ENCODE peak calls at places on chromosomes 12 and 14, in ten cellular contexts. K, P, B, E, S, H, J, Z, G and Y are unnamed samples.

GRCh38 chr14:20332386-20332945 is 613 bp downstream of the CCNB1IP1 start:
- DNase-seq in S (peak; percentile 26), B (peak; percentile 37), Z (no peak), J (no peak), H (no peak), E (no peak), G (no peak), K (no peak), P (no peak), Y (no peak)

GRCh38 chr12:113461666-113462065 is 10.0 kb downstream of the LHX5 start:
- DNase-seq in Z (no peak), J (no peak), E (no peak), S (no peak), B (peak; percentile 65), K (no peak), G (no peak), H (no peak), P (peak; percentile 29), Y (no peak)

GRCh38 chr12:53231859-53232640 is at the start of gene RARG:
- DNase-seq in Z (no peak), K (peak; percentile 87), G (no peak), J (peak; percentile 74), S (peak; percentile 69), H (no peak), E (peak; percentile 88), B (peak; percentile 42), P (no peak), Y (peak; percentile 73)

GRCh38 chr14:67444395-67444794 is 32.4 kb upstream of the PLEK2 start:
- DNase-seq in B (no peak), H (no peak), Z (no peak), J (no peak), S (no peak), P (no peak), G (no peak), K (no peak), E (no peak), Y (no peak)

GRCh38 chr14:49633650-49634546 is 1.1 kb downstream of the DNAAF2 start:
- DNase-seq in J (peak; percentile 91), H (peak; percentile 96), Z (peak; percentile 90), E (peak; percentile 95), P (peak; percentile 88), K (peak; percentile 96), B (peak; percentile 94), S (peak; percentile 95), G (peak; percentile 95), Y (peak; percentile 97)

GRCh38 chr14:59890676-59891075 is 20.1 kb upstream of the RTN1 start:
- DNase-seq in H (no peak), K (no peak), P (no peak), J (no peak), S (no peak), B (no peak), Z (no peak), G (no peak), E (peak; percentile 3), Y (no peak)

GRCh38 chr12:108390495-108391203 is 51.5 kb upstream of the CMKLR1 start:
- DNase-seq in Z (peak; percentile 51), S (no peak), E (no peak), K (no peak), B (no peak), G (no peak), P (no peak), H (no peak), J (no peak), Y (no peak)

GRCh38 chr12:15423629-15424028 is 101.3 kb downstream of the PTPRO start:
- DNase-seq in K (no peak), G (no peak), S (no peak), E (no peak), H (no peak), Z (peak; percentile 30), P (no peak), J (no peak), B (no peak), Y (no peak)

GRCh38 chr14:29410581-29410980 is 517.1 kb downstream of the PRKD1 start:
- DNase-seq in B (no peak), G (no peak), H (no peak), S (no peak), K (no peak), Z (no peak), J (no peak), E (no peak), P (no peak), Y (no peak)

GRCh38 chr14:99230271-99231141 is 41.5 kb downstream of the BCL11B start:
- DNase-seq in K (no peak), G (no peak), Z (no peak), H (no peak), B (peak; percentile 13), S (no peak), J (no peak), P (no peak), E (peak; percentile 86), Y (no peak)

GRCh38 chr12:54300732-54301427 is at the start of gene NFE2:
- DNase-seq in B (peak; percentile 94), P (no peak), Z (peak; percentile 61), S (peak; percentile 56), J (peak; percentile 44), G (peak; percentile 77), H (no peak), E (peak; percentile 77), K (peak; percentile 71), Y (peak; percentile 71)

GRCh38 chr14:106808458-106808857 is 1282.1 kb downstream of the TMEM121 start:
- DNase-seq in E (no peak), J (no peak), P (no peak), G (no peak), H (no peak), B (no peak), Z (no peak), K (no peak), S (no peak), Y (no peak)

GRCh38 chr12:132256646-132257045 is 72.7 kb downstream of the GALNT9 start:
- DNase-seq in H (no peak), G (no peak), B (no peak), Z (no peak), J (no peak), K (no peak), E (no peak), S (no peak), P (no peak), Y (no peak)

GRCh38 chr14:91679273-91679672 is 52.6 kb downstream of the CATSPERB start:
- DNase-seq in Z (no peak), B (no peak), E (no peak), H (no peak), K (no peak), G (no peak), P (no peak), J (no peak), S (no peak), Y (no peak)
- H3K4me1 ChIP-seq in Z (no peaks in the 10 kb centered on the region), B (no peaks in the 10 kb centered on the region), E (no peaks in the 10 kb centered on the region), H (no peaks in the 10 kb centered on the region), K (no peaks in the 10 kb centered on the region), G (no peaks in the 10 kb centered on the region), P (no peaks in the 10 kb centered on the region), J (no peaks in the 10 kb centered on the region), S (no peaks in the 10 kb centered on the region), Y (no peaks in the 10 kb centered on the region)

DNA sequence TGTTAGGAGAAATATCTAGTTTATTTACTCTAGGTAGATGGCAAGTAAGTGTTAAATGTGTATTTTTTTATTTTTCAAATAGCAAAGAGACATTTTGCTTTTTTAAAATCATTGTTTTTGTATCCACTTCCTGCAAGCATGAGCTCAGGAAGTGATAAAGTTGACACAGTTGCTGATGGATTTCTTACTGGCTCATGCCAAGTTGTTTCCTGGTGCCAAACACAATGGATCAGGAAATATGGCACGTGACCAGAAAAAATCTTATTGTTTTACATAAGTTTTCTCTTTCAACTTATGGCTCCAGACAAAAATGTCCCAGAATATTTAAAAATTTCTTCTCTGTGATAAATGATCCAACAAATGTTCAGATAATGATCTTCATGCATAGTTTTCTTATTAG is 1279.1 kb upstream of the FLRT2 start:
- DNase-seq in K (no peak), Z (no peak), S (no peak), G (no peak), E (no peak), H (no peak), J (no peak), P (no peak), B (no peak), Y (no peak)
- H3K4me1 ChIP-seq in K (no peaks in the 10 kb centered on the region), Z (no peaks in the 10 kb centered on the region), S (no peaks in the 10 kb centered on the region), G (no peaks in the 10 kb centered on the region), E (peaks cover 11% of the 10 kb centered on the region), H (no peaks in the 10 kb centered on the region), J (no peaks in the 10 kb centered on the region), P (no peaks in the 10 kb centered on the region), B (no peaks in the 10 kb centered on the region), Y (peaks cover 4% of the 10 kb centered on the region)

GRCh38 chr12:92140919-92141536 is 4.6 kb downstream of the BTG1 start:
- DNase-seq in B (no peak), G (no peak), P (no peak), K (no peak), Z (no peak), J (no peak), E (no peak), H (no peak), S (no peak), Y (no peak)
- H3K4me1 ChIP-seq in B (peaks cover 7% of the 10 kb centered on the region), G (peaks cover 7% of the 10 kb centered on the region), P (peaks cover 36% of the 10 kb centered on the region), K (no peaks in the 10 kb centered on the region), Z (no peaks in the 10 kb centered on the region), J (peaks cover 26% of the 10 kb centered on the region), E (peaks cover 55% of the 10 kb centered on the region), H (peaks cover 50% of the 10 kb centered on the region), S (peaks cover 28% of the 10 kb centered on the region), Y (no peaks in the 10 kb centered on the region)

GRCh38 chr12:50106907-50107306 is 3.1 kb downstream of the GPD1 start:
- DNase-seq in H (no peak), P (no peak), K (no peak), E (no peak), Z (no peak), J (no peak), G (no peak), B (no peak), S (no peak), Y (no peak)

GRCh38 chr12:50107416-50108268 is 3.8 kb downstream of the GPD1 start:
- DNase-seq in H (no peak), J (no peak), B (no peak), P (no peak), S (no peak), G (no peak), K (no peak), Z (no peak), E (no peak), Y (no peak)

GRCh38 chr12:50104614-50105366 is 982 bp downstream of the GPD1 start:
- DNase-seq in J (peak; percentile 35), Z (no peak), P (no peak), H (no peak), S (no peak), K (no peak), E (no peak), B (no peak), G (no peak), Y (no peak)

GRCh38 chr12:50103767-50104321 is at the start of gene GPD1:
- DNase-seq in Z (no peak), H (no peak), P (peak; percentile 16), G (peak; percentile 28), B (peak; percentile 76), K (peak; percentile 74), S (peak; percentile 81), J (no peak), E (peak; percentile 92), Y (peak; percentile 85)

DNA sequence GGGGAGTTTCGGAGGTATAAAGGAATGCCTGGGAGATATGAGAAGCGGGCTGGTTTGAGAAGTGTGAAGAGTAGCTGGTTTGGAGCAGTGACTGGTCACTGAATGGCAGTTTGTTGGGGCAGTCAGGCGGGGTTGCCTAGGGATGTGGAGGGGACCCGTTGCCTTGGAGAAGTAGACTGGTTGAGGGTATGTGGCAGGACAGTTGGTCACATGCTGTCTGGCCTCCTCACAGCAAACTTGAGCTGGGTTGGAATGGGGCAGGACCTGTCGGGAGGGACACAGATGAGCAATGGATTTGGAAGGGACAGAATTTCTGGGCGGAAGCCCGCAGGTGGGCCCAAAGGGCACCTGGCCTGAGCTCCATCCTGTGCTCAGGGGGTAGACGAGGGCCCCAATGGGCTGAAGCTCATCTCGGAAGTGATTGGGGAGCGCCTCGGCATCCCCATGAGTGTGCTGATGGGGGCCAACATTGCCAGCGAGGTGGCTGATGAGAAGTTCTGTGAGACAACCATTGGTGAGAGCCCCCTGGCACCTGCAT is 2.2 kb downstream of the GPD1 start:
- DNase-seq in J (no peak), Z (no peak), H (no peak), B (no peak), K (no peak), E (no peak), G (no peak), S (no peak), P (no peak), Y (no peak)
- H3K4me1 ChIP-seq in J (peaks cover 33% of the 10 kb centered on the region), Z (peaks cover 22% of the 10 kb centered on the region), H (peaks cover 34% of the 10 kb centered on the region), B (peaks cover 37% of the 10 kb centered on the region), K (peaks cover 20% of the 10 kb centered on the region), E (peaks cover 23% of the 10 kb centered on the region), G (peaks cover 11% of the 10 kb centered on the region), S (peaks cover 12% of the 10 kb centered on the region), P (peaks cover 26% of the 10 kb centered on the region), Y (peaks cover 18% of the 10 kb centered on the region)